ENCODE peak calls at places on chromosomes 16 and 17, in six cellular contexts. M is body of pancreas; S is CD8-positive, alpha-beta T cell; D is A549; K is transverse colon; Y is fibroblast of lung. J is an unnamed sample.

GRCh38 chr17:10050597-10051101 is 145.6 kb upstream of the RCVRN start:
- DNase-seq in S (no peak), D (no peak), M (no peak), Y (peak; percentile 82), K (no peak), J (no peak)

GRCh38 chr16:9134306-9134705 is 42.9 kb downstream of the HAPSTR1 start:
- DNase-seq in Y (no peak), S (no peak), D (no peak), K (no peak), M (peak; percentile 1), J (no peak)

GRCh38 chr16:57377080-57377841 is 5.0 kb downstream of the CX3CL1 start:
- DNase-seq in M (no peak), S (no peak), K (no peak), Y (no peak), D (peak; percentile 62), J (peak; percentile 54)

GRCh38 chr17:31248986-31249385 is 48.1 kb downstream of the OMG start:
- DNase-seq in K (no peak), S (no peak), Y (peak; percentile 58), D (no peak), M (no peak), J (no peak)

GRCh38 chr17:48059125-48059668 is 11.0 kb downstream of the NFE2L1 start:
- DNase-seq in Y (no peak), K (no peak), D (no peak), M (no peak), S (no peak), J (no peak)

GRCh38 chr17:77503293-77503655 is 362.5 kb downstream of the SEC14L1 start:
- DNase-seq in M (no peak), Y (no peak), D (no peak), S (no peak), K (no peak), J (peak; percentile 3)

GRCh38 chr17:61399131-61400057 is at the start of gene TBX2:
- DNase-seq in Y (peak; percentile 99), D (peak; percentile 92), S (no peak), K (peak; percentile 55), M (peak; percentile 49), J (peak; percentile 87)

GRCh38 chr17:79065105-79065670 is 9.4 kb upstream of the ENGASE start:
- DNase-seq in S (peak; percentile 36), Y (peak; percentile 60), K (peak; percentile 75), M (peak; percentile 61), D (peak; percentile 73), J (peak; percentile 60)

GRCh38 chr17:9971991-9972390 is 66.9 kb upstream of the RCVRN start:
- DNase-seq in S (no peak), K (peak; percentile 66), Y (peak; percentile 71), M (peak; percentile 39), D (peak; percentile 24), J (peak; percentile 74)

GRCh38 chr17:11807606-11808005 is 189.7 kb downstream of the ZNF18 start:
- DNase-seq in M (no peak), Y (no peak), K (no peak), D (no peak), S (no peak), J (no peak)

GRCh38 chr17:17959520-17960361 is 12.5 kb downstream of the TOM1L2 start:
- DNase-seq in M (no peak), K (no peak), Y (peak; percentile 67), S (no peak), D (peak; percentile 56), J (no peak)

GRCh38 chr17:50145532-50146229 is 4.8 kb downstream of the PPP1R9B start:
- DNase-seq in M (no peak), S (no peak), Y (no peak), K (no peak), D (no peak), J (no peak)

GRCh38 chr16:78522327-78522726 is 422.9 kb downstream of the WWOX start:
- DNase-seq in Y (no peak), K (no peak), D (no peak), S (no peak), M (no peak), J (no peak)

GRCh38 chr16:10485698-10486382 is 94.6 kb downstream of the EMP2 start:
- DNase-seq in Y (no peak), D (no peak), S (no peak), K (no peak), M (no peak), J (peak; percentile 23)

GRCh38 chr17:12642034-12642433 is 23.7 kb upstream of the MYOCD start:
- DNase-seq in D (no peak), K (no peak), S (no peak), Y (no peak), M (no peak), J (no peak)

GRCh38 chr16:69408451-69408850 is 16.0 kb upstream of the CYB5B start:
- DNase-seq in S (no peak), K (peak; percentile 81), M (no peak), Y (no peak), D (peak; percentile 88), J (peak; percentile 27)

GRCh38 chr17:75854881-75855309 is 240 bp downstream of the WBP2 start:
- DNase-seq in D (no peak), S (no peak), Y (no peak), K (no peak), M (no peak), J (no peak)

GRCh38 chr17:51799240-51799639 is 359.3 kb downstream of the CA10 start:
- DNase-seq in Y (no peak), M (no peak), D (no peak), K (no peak), S (no peak), J (no peak)

GRCh38 chr16:52066951-52067350 is 480.0 kb downstream of the TOX3 start:
- DNase-seq in K (no peak), Y (no peak), M (no peak), S (no peak), D (no peak), J (no peak)

GRCh38 chr17:77363821-77364361 is 223.1 kb downstream of the SEC14L1 start:
- DNase-seq in S (no peak), M (peak; percentile 55), Y (peak; percentile 41), K (no peak), D (no peak), J (peak; percentile 35)

GRCh38 chr17:77409282-77410161 is 268.8 kb downstream of the SEC14L1 start:
- DNase-seq in S (no peak), M (peak; percentile 61), K (peak; percentile 69), D (no peak), Y (peak; percentile 83), J (no peak)

GRCh38 chr16:1309888-1310831 is 724 bp downstream of the UBE2I start:
- DNase-seq in S (peak; percentile 44), Y (peak; percentile 47), D (no peak), M (peak; percentile 59), K (peak; percentile 65), J (peak; percentile 68)

GRCh38 chr16:12186774-12187335 is 210.3 kb downstream of the SNX29 start:
- DNase-seq in K (no peak), M (no peak), Y (peak; percentile 44), D (peak; percentile 16), S (no peak), J (no peak)

GRCh38 chr17:17641621-17642409 is 39.4 kb upstream of the RAI1 start:
- DNase-seq in M (peak; percentile 81), Y (peak; percentile 79), K (peak; percentile 82), S (peak; percentile 73), D (peak; percentile 85), J (peak; percentile 86)

GRCh38 chr17:59840908-59841666 is 51.7 kb downstream of the TUBD1 start:
- DNase-seq in S (no peak), K (no peak), Y (peak; percentile 64), M (peak; percentile 38), D (peak; percentile 78), J (no peak)
- H3K4me3 ChIP-seq in S (peak overlapping the region; percentile 38), K (peak overlapping the region; percentile 77), Y (peak overlapping the region; percentile 97), M (peak overlapping the region; percentile 51), D (peak overlapping the region; percentile 57), J (peak overlapping the region; percentile 61)

GRCh38 chr17:83100853-83101391 is 21.5 kb downstream of the METRNL start:
- DNase-seq in S (no peak), M (no peak), K (peak; percentile 49), Y (no peak), D (no peak), J (peak; percentile 34)
- H3K4me3 ChIP-seq in S (no peak overlapping the region), M (no peak overlapping the region), K (no peak overlapping the region), Y (no peak overlapping the region), D (no peak overlapping the region), J (no peak overlapping the region)

GRCh38 chr16:73171380-73171779 is 123.5 kb upstream of the ZFHX3 start:
- DNase-seq in Y (no peak), M (no peak), D (no peak), S (no peak), K (peak; percentile 29), J (no peak)

GRCh38 chr16:73166394-73166971 is 118.6 kb upstream of the ZFHX3 start:
- DNase-seq in D (no peak), Y (no peak), S (no peak), M (no peak), K (no peak), J (no peak)

GRCh38 chr16:73170587-73170986 is 122.7 kb upstream of the ZFHX3 start:
- DNase-seq in M (peak; percentile 17), S (no peak), Y (no peak), D (no peak), K (no peak), J (no peak)

GRCh38 chr16:73163238-73163795 is 115.4 kb upstream of the ZFHX3 start:
- DNase-seq in S (no peak), Y (peak; percentile 56), K (no peak), D (no peak), M (no peak), J (no peak)

DNA sequence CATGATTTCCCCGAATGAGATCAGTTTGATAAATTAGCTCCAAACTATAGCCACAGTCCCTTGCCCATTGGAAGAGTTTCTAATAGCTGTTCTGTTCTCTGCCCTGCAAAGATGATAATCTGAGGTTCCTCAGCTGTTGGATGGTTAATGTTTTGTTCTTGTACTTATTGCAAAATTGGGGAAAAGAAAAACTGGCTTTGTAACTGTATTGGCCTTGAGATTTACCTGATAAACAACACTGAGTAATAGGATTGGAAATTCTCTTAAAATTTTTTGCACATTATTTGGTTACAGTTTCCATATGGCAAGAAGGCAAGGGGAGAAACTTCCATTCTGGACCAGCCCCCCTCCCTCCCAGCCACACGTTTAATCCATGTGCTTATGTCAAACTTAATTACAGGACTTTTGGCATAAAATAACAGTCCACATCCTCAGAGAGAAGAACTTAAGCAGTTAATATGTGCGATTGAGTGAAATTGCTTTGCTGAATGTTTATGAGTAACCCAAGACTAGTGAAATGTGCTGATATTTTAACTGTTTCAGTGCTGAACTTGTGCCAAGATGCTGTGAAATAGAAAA is 119.1 kb upstream of the ZFHX3 start:
- DNase-seq in D (no peak), K (no peak), M (no peak), Y (peak; percentile 52), S (no peak), J (peak; percentile 35)
- H3K4me3 ChIP-seq in D (no peak overlapping the region), K (no peak overlapping the region), M (no peak overlapping the region), Y (peak overlapping the region; percentile 0), S (no peak overlapping the region), J (no peak overlapping the region)

DNA sequence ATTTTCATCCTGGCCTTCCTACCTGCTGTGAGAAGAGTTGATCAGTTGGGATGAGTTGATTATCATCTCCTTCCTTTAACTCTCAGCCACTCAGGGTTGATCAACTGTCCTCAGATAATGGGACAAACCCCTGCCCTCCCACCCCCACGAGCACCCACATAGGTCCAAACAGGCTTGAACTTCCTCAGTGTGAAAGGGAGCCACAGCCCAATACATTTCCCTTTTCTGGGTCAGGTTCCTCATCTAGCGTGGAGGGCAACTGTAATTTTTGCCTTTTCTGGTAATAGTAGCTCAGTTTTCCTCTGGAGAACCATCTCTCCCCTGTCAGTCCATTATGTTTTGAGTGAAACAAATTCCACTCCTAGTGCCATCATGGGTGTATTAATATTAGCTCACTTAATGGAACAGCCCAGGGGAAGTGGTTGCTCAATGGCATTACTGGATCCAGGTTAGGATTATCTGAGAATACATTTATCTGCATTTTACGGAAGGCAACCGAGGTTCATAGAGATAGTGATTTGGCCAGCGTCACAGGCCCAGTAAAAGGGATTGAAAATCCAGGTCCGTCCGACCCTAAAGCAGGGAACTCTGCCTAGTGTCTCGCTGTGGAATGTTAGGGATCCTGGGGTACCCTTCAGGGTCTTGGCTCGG is 476 bp upstream of the LPCAT2 start:
- DNase-seq in K (no peak), D (no peak), M (no peak), S (no peak), Y (no peak), J (no peak)
- H3K4me3 ChIP-seq in K (no peak overlapping the region), D (peak overlapping the region; percentile 81), M (peak overlapping the region; percentile 57), S (no peak overlapping the region), Y (peak overlapping the region; percentile 62), J (peak overlapping the region; percentile 22)